ENCODE peak calls at places on chromosome 5, in six cellular contexts. T is NCI-H2171; J is naive thymus-derived CD8-positive, alpha-beta T cell; P is stimulated activated CD8-positive, alpha-beta memory T cell treated with anti-CD3 and anti-CD28 coated beads, Interleukin-15, amount 100 ng/mL, for 1 hour; S is T-helper 2 cell; H is fibroblast of lung. Q is an unnamed sample.

GRCh38 chr5:176152191-176152932 is 85.9 kb upstream of the SIMC1 start:
- DNase-seq in P (no peak), T (peak), J (no peak), H (peak), S (no peak), Q (no peak)

GRCh38 chr5:144428326-144428725 is 257.7 kb downstream of the KCTD16 start:
- DNase-seq in T (no peak), J (no peak), S (no peak), P (no peak), H (peak), Q (no peak)

GRCh38 chr5:150235548-150235895 is 45.7 kb downstream of the SLC6A7 start:
- DNase-seq in H (no peak), P (no peak), J (no peak), T (no peak), S (no peak), Q (no peak)

GRCh38 chr5:9686211-9686610 is 56.1 kb upstream of the TAS2R1 start:
- DNase-seq in T (no peak), H (peak), J (no peak), S (no peak), P (no peak), Q (no peak)

GRCh38 chr5:54895816-54896341 is 89.5 kb downstream of the ESM1 start:
- DNase-seq in J (no peak), H (peak), T (peak), P (no peak), S (no peak), Q (peak)

GRCh38 chr5:6404129-6404528 is 25.8 kb upstream of the MED10 start:
- DNase-seq in P (no peak), J (no peak), H (peak), T (no peak), S (no peak), Q (no peak)

GRCh38 chr5:139747583-139748504 is 47.8 kb upstream of the PSD2 start:
- DNase-seq in P (peak), H (peak), S (peak), J (peak), T (peak), Q (no peak)

GRCh38 chr5:83721878-83722779 is 1.5 kb upstream of the HAPLN1 start:
- DNase-seq in T (no peak), J (no peak), S (no peak), H (peak), P (no peak), Q (peak)

Q was measured in NCI-H460.